ENCODE peak calls at places on chromosomes 16 and 17, in seven cellular contexts. O, I, J, M, D, N and A are unnamed samples.
A peak's percentile ranks its signal among the peaks of the same experiment; 100 is the strongest.

GRCh38 chr17:28715217-28715616 is 2.5 kb downstream of the RAB34 start:
- DNase-seq in N (no peak), J (no peak), O (no peak), I (no peak), M (no peak), D (no peak), A (no peak)

GRCh38 chr17:32907583-32907982 is 20.4 kb upstream of the TMEM98 start:
- DNase-seq in D (no peak), O (no peak), M (no peak), I (no peak), N (no peak), J (peak; percentile 36), A (no peak)

GRCh38 chr17:66923881-66924280 is 40.6 kb upstream of the CACNG4 start:
- DNase-seq in M (no peak), I (no peak), J (no peak), D (no peak), N (no peak), O (no peak), A (no peak)

GRCh38 chr17:39737761-39738567 is at the start of gene GRB7:
- DNase-seq in I (no peak), J (peak; percentile 96), O (no peak), N (peak; percentile 74), D (no peak), M (peak; percentile 94), A (no peak)

GRCh38 chr17:57987582-57988300 is at the start of gene VEZF1:
- DNase-seq in I (peak; percentile 62), J (peak; percentile 55), D (no peak), N (no peak), O (peak; percentile 44), M (peak; percentile 78), A (peak; percentile 88)

GRCh38 chr17:64455993-64456885 is 7.3 kb downstream of the MILR1 start:
- DNase-seq in I (no peak), D (no peak), O (no peak), N (no peak), J (no peak), M (no peak), A (no peak)

GRCh38 chr16:56425439-56425832 is at the start of gene AMFR:
- DNase-seq in O (peak; percentile 80), I (peak; percentile 80), D (no peak), N (peak; percentile 57), M (peak; percentile 72), J (peak; percentile 80), A (peak; percentile 84)

GRCh38 chr16:72677662-72678447 is 370.1 kb downstream of the ZFHX3 start:
- DNase-seq in D (no peak), O (peak; percentile 86), N (no peak), I (peak; percentile 74), M (no peak), J (no peak), A (no peak)

GRCh38 chr17:66076546-66077190 is 115.3 kb downstream of the CEP112 start:
- DNase-seq in N (no peak), O (no peak), D (no peak), I (no peak), J (no peak), M (no peak), A (no peak)

GRCh38 chr17:42347198-42347597 is 41.0 kb downstream of the STAT3 start:
- DNase-seq in O (peak; percentile 86), N (peak; percentile 77), I (peak; percentile 87), M (peak; percentile 67), J (peak; percentile 57), D (peak; percentile 79), A (no peak)

GRCh38 chr16:57273826-57274225 is 10.6 kb downstream of the PLLP start:
- DNase-seq in D (no peak), I (no peak), O (no peak), N (no peak), M (no peak), J (no peak), A (no peak)

GRCh38 chr17:59401725-59402124 is 70.3 kb downstream of the YPEL2 start:
- DNase-seq in I (no peak), O (no peak), M (no peak), D (no peak), J (no peak), N (no peak), A (peak; percentile 41)

GRCh38 chr16:56683424-56684162 is 1.3 kb downstream of the MT1X start:
- DNase-seq in N (no peak), D (no peak), O (no peak), J (peak; percentile 52), I (no peak), M (no peak), A (no peak)

GRCh38 chr17:9187828-9188227 is 166.5 kb downstream of the NTN1 start:
- DNase-seq in N (no peak), M (no peak), O (no peak), D (no peak), J (no peak), I (no peak), A (no peak)

GRCh38 chr17:8740486-8740885 is 4.2 kb downstream of the CCDC42 start:
- DNase-seq in D (no peak), N (no peak), M (no peak), O (no peak), J (no peak), I (no peak), A (no peak)

DNA sequence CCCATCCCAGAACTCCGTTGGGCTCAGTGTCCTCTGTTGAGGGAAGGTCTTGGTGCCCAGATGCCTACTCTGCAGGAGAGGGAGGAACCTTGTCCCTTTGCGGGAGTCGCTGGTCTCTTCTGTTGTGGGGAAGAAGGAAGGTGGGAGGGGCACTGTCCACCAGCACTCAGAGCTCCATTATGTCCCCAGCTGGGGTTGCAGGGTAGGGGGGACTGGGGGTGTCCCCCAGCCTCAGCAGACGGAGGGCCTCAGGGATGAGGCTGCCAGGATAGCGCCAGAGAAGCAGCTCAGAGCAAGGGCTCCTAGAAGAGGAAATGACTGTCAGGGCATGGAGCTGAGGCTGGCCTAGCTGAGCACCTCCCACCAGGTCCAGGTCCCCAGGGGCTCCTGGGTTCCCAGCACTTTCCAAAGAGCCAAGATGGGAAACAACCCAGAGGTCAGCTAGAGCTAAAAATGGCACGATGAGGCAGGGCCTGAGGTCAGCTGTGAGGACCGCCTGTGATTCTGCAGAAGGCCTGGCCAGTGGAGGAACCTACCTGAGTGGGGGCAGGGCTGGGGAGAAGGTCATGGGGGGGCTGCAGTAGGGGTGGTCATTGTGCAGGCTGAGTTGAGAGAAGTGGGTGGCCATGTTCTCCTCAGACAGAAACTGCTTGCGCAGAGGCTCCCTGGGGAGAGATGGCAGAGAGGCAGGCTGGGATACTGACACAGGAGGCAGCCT is 886 bp downstream of the HCFC1R1 start:
- DNase-seq in O (peak; percentile 20), D (no peak), J (peak; percentile 68), M (no peak), N (no peak), I (no peak), A (peak; percentile 57)
- H3K4me1 ChIP-seq in O (peaks cover 11% of the 10 kb centered on the region), D (peaks cover 54% of the 10 kb centered on the region), J (peaks cover 26% of the 10 kb centered on the region), M (peaks cover 75% of the 10 kb centered on the region), N (peaks cover 11% of the 10 kb centered on the region), I (peaks cover 7% of the 10 kb centered on the region), A (peaks cover 21% of the 10 kb centered on the region)

DNA sequence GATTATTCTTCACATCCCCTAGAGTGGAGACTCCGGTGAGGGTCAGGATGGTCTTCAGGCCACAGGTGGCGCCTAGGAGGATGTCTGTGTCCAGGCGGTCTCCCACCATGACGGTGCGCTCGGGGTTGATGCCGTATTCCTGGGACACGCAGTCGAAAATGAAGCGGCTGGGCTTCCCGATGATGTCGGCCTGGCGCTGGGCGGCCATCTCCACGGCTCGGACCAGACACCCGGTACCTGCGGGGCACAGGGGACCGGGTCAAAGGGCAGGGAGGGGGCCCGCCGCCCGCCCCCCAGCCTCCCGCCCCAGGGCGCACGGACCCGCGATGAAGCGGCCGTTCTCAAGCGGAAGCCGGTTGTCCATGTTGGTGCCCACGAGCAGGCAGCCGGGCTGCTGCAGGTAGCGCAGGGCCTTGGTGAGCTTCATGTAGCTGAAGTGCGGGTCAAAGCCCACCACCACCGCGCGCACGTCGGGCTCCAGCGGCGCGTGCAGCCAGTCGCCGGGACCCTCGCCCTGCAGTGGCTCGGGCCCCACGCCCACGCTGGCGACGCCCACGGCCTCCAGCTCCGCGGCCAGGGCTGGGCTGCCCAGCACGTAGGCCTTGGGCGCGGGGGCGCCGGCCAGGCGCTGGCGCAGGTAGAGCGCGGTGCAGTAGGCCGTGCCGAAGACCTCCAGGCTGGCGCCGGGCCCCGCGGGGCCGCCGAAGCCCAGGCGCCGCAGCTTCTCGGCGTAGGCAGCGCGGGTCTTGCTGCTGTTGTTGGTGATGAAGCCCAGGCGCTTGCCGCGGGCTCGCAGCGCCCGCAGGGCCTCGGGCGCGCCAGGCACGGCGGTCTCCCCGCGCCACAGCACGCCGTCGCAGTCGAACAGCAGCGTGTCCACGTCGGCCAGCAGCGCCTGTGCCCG is 571 bp downstream of the PGP start:
- DNase-seq in N (no peak), M (no peak), J (peak; percentile 45), D (no peak), O (no peak), I (no peak), A (no peak)
- TF ChIP-seq CTCF in N (no peak), M (no peak), J (no peak), D (no peak), O (no peak), I (no peak), A (no peak)

GRCh38 chr17:4585203-4585939 is 1.0 kb downstream of the SMTNL2 start:
- DNase-seq in D (no peak), O (no peak), J (no peak), I (no peak), N (no peak), M (no peak), A (no peak)
- H3K4me3 ChIP-seq in D (peak overlapping the region; percentile 64), O (no peak overlapping the region), J (no peak overlapping the region), I (no peak overlapping the region), N (no peak overlapping the region), M (peak overlapping the region; percentile 47), A (no peak overlapping the region)

GRCh38 chr16:30892670-30893069 is 1.2 kb downstream of the BCL7C start:
- DNase-seq in I (no peak), J (no peak), D (no peak), N (no peak), M (no peak), O (no peak), A (no peak)

GRCh38 chr16:30893082-30893743 is 664 bp downstream of the BCL7C start:
- DNase-seq in N (no peak), J (peak; percentile 72), M (no peak), O (no peak), I (no peak), D (no peak), A (no peak)

GRCh38 chr16:30894540-30895368 is 877 bp upstream of the BCL7C start:
- DNase-seq in I (no peak), D (no peak), O (no peak), M (no peak), J (no peak), N (no peak), A (no peak)

GRCh38 chr16:30895592-30896202 is 717 bp upstream of the CTF1 start:
- DNase-seq in I (no peak), M (no peak), D (no peak), O (no peak), J (no peak), N (no peak), A (no peak)

DNA sequence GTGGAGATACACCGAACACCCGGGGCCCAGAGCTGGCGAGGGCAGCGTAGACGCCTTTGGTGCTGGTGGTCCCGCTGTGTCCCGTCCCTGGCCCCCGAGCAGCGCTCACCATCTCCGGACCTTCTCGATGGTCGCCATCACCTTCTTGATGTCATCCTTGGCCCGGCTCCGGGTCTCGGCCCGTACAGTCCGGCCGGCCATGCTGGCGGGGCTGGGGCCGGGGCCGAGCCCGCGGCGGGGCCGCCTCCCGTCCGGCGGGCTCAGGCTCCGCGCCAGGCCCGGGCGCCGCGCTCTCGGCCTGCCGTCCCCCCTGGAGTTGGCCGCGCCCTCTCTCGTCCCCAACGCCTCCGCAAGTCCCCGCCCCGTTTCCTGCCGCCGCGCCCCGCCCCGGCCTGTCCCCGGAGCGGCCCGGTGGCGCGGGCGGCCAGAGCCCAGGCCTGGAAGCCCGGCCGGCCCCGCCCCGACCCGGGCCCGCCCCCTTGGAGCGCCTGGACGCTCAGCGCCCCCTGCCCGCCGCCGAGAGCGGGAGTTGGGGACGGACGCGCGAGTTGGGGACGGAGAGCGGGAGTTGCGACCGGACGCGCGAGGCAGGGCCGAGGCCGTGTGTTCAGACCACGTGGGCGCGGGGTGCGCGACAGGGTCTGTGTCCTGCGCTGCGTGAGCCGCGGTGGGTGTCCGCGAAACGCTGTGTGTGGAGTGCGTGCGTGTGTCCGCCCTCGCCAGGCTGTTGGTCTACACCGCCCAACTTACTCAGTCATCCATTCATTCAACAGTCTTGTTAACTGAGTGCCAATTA is at the start of gene BCL7C:
- DNase-seq in M (peak; percentile 94), I (peak; percentile 81), N (peak; percentile 73), D (peak; percentile 89), O (peak; percentile 80), J (peak; percentile 96), A (peak; percentile 96)
- H3K4me1 ChIP-seq in M (peaks cover 67% of the 10 kb centered on the region), I (peaks cover 24% of the 10 kb centered on the region), N (peaks cover 34% of the 10 kb centered on the region), D (peaks cover 45% of the 10 kb centered on the region), O (peaks cover 23% of the 10 kb centered on the region), J (no peaks in the 10 kb centered on the region), A (peaks cover 7% of the 10 kb centered on the region)